ENCODE peak calls at places on chromosomes 13 and 19, in eight cellular contexts. N is epithelial cell of esophagus; C is NCI-H69; O is AG04450; J is A549; S is CD8-positive, alpha-beta T cell; K is EL; E is stimulated activated CD4-positive, alpha-beta T cell treated with anti-CD3 and anti-CD28 coated beads, Interleukin-12 subunit alpha, Interleukin-12 subunit beta, amount 100 ng/mL, for 48 hours. U is an unnamed sample.

GRCh38 chr13:49308104-49308875 is 60.6 kb downstream of the CDADC1 start:
- DNase-seq in C (no peak), J (no peak), O (no peak), K (no peak), S (no peak), N (peak), E (no peak), U (peak)

GRCh38 chr13:21481359-21481758 is 22.3 kb upstream of the ZDHHC20 start:
- DNase-seq in E (no peak), C (no peak), K (no peak), N (no peak), O (no peak), S (no peak), J (no peak), U (no peak)

GRCh38 chr13:49926019-49926418 is 10.1 kb downstream of the SPRYD7 start:
- DNase-seq in O (no peak), E (no peak), N (no peak), C (no peak), K (no peak), S (no peak), J (no peak), U (no peak)

GRCh38 chr19:29311391-29311790 is 98.4 kb upstream of the UQCRFS1 start:
- DNase-seq in K (no peak), J (no peak), C (peak), S (no peak), N (no peak), O (no peak), E (no peak), U (no peak)

GRCh38 chr19:18282788-18283141 is 1.3 kb upstream of the JUND start:
- DNase-seq in K (no peak), O (no peak), C (peak), N (no peak), J (peak), E (no peak), S (no peak), U (no peak)

GRCh38 chr19:35557539-35558399 is 5.7 kb downstream of the ATP4A start:
- DNase-seq in E (peak), S (peak), K (peak), O (no peak), C (peak), N (peak), J (peak), U (peak)

GRCh38 chr19:28633223-28634030 is 579.5 kb downstream of the UQCRFS1 start:
- DNase-seq in E (peak), K (peak), N (peak), O (no peak), J (peak), S (peak), C (peak), U (peak)

GRCh38 chr19:17081672-17082630 is 6.4 kb downstream of the MYO9B start:
- DNase-seq in N (no peak), C (no peak), J (no peak), O (no peak), K (no peak), E (no peak), S (no peak), U (no peak)

GRCh38 chr13:24629320-24629719 is 50.9 kb upstream of the ATP12A start:
- DNase-seq in O (no peak), K (no peak), S (no peak), C (no peak), N (no peak), E (no peak), J (no peak), U (no peak)

GRCh38 chr19:31506102-31506501 is 156.9 kb upstream of the TSHZ3 start:
- DNase-seq in C (no peak), S (no peak), N (no peak), E (no peak), O (no peak), K (no peak), J (no peak), U (no peak)

GRCh38 chr13:99617474-99618255 is 116.4 kb downstream of the TM9SF2 start:
- DNase-seq in E (no peak), K (peak), J (peak), N (peak), C (peak), S (no peak), O (no peak), U (peak)

GRCh38 chr13:75938811-75939525 is 302.8 kb downstream of the LMO7 start:
- DNase-seq in S (no peak), O (no peak), E (no peak), J (no peak), K (no peak), N (no peak), C (peak), U (peak)

GRCh38 chr19:18098891-18099622 is 1.5 kb downstream of the MAST3 start:
- DNase-seq in C (peak), E (no peak), S (no peak), N (no peak), K (no peak), J (no peak), O (no peak), U (no peak)

GRCh38 chr19:43510713-43511112 is 6.2 kb upstream of the PHLDB3 start:
- DNase-seq in N (no peak), S (no peak), E (no peak), J (no peak), O (no peak), K (no peak), C (no peak), U (no peak)

GRCh38 chr19:12736854-12737665 is at the start of gene GET3:
- DNase-seq in K (peak), O (peak), N (peak), J (peak), C (peak), E (peak), S (peak), U (peak)

GRCh38 chr13:94128430-94128829 is 351.1 kb downstream of the DCT start:
- DNase-seq in O (no peak), C (peak), K (no peak), J (no peak), S (no peak), E (no peak), N (no peak), U (no peak)

GRCh38 chr19:38003427-38004099 is 96.6 kb downstream of the SIPA1L3 start:
- DNase-seq in E (peak), S (no peak), J (no peak), O (peak), C (peak), N (peak), K (peak), U (peak)

GRCh38 chr13:99690426-99691189 is 189.3 kb downstream of the TM9SF2 start:
- DNase-seq in S (no peak), E (no peak), K (no peak), C (peak), O (no peak), N (no peak), J (no peak), U (no peak)

GRCh38 chr19:10187315-10187714 is 7.4 kb downstream of the DNMT1 start:
- DNase-seq in O (no peak), E (no peak), J (no peak), N (no peak), S (no peak), C (no peak), K (no peak), U (no peak)

GRCh38 chr19:16894080-16894479 is 5.3 kb downstream of the F2RL3 start:
- DNase-seq in E (no peak), J (no peak), C (peak), K (no peak), O (no peak), N (no peak), S (no peak), U (no peak)

GRCh38 chr19:1616396-1616795 is 11.1 kb upstream of the UQCR11 start:
- DNase-seq in N (no peak), E (no peak), K (peak), O (no peak), S (no peak), C (no peak), J (no peak), U (peak)

GRCh38 chr19:13823256-13823655 is 28.0 kb downstream of the ZSWIM4 start:
- DNase-seq in E (no peak), O (no peak), N (no peak), S (no peak), C (no peak), K (no peak), J (no peak), U (no peak)

U was measured in fibroblast of lung.